ENCODE peak calls at places on chromosomes 11 and 22, in eight cellular contexts. H is colonic mucosa; K is prostate gland; D is CD8-positive, alpha-beta T cell; V is A549; O is left ventricle myocardium inferior; R is small intestine; J is brain microvascular endothelial cell. I is an unnamed sample.

GRCh38 chr22:23566716-23567475 is 13.2 kb downstream of the IGLL1 start:
- DNase-seq in J (no peak), D (no peak), R (no peak), K (no peak), V (no peak), O (no peak), H (no peak), I (no peak)

GRCh38 chr11:82831364-82831763 is 68.9 kb downstream of the PRCP start:
- DNase-seq in D (no peak), R (peak; percentile 65), V (no peak), J (no peak), H (no peak), O (no peak), K (no peak), I (no peak)

GRCh38 chr22:44341431-44342346 is 28.9 kb upstream of the SHISAL1 start:
- DNase-seq in V (no peak), O (no peak), H (no peak), D (no peak), J (no peak), K (peak; percentile 26), R (no peak), I (peak; percentile 37)

GRCh38 chr11:122715883-122716282 is 60.4 kb downstream of the UBASH3B start:
- DNase-seq in V (no peak), O (no peak), J (no peak), R (no peak), K (no peak), H (no peak), D (no peak), I (no peak)

GRCh38 chr11:11268706-11269105 is 84.3 kb downstream of the CSNK2A3 start:
- DNase-seq in D (no peak), H (no peak), R (no peak), V (no peak), J (no peak), K (no peak), O (no peak), I (no peak)

GRCh38 chr22:24801906-24802504 is 4.0 kb upstream of the SGSM1 start:
- DNase-seq in H (no peak), R (peak; percentile 70), J (no peak), K (no peak), O (no peak), V (no peak), D (no peak), I (no peak)

GRCh38 chr11:23236846-23237550 is 376.7 kb upstream of the CCDC179 start:
- DNase-seq in D (no peak), H (no peak), K (no peak), R (no peak), O (no peak), V (no peak), J (peak; percentile 36), I (no peak)

GRCh38 chr11:67484847-67485311 is 2.1 kb downstream of the AIP start:
- DNase-seq in O (no peak), H (peak; percentile 44), R (no peak), K (no peak), J (no peak), D (no peak), V (no peak), I (no peak)

GRCh38 chr22:17847360-17848078 is 73.2 kb upstream of the BID start:
- DNase-seq in R (no peak), H (no peak), J (no peak), D (no peak), V (no peak), O (no peak), K (no peak), I (no peak)

GRCh38 chr11:70471254-70471653 is 72.9 kb downstream of the CTTN start:
- DNase-seq in H (no peak), O (no peak), J (peak; percentile 28), D (no peak), R (no peak), K (no peak), V (peak; percentile 51), I (no peak)

GRCh38 chr11:102831709-102832492 is 11.5 kb downstream of the MMP3 start:
- DNase-seq in V (no peak), D (no peak), K (no peak), O (no peak), H (no peak), J (no peak), R (peak; percentile 66), I (no peak)
- H3K4me3 ChIP-seq in V (no peak overlapping the region), D (no peak overlapping the region), K (no peak overlapping the region), O (no peak overlapping the region), H (no peak overlapping the region), J (peak overlapping the region; percentile 47), R (no peak overlapping the region), I (peak overlapping the region; percentile 24)

DNA sequence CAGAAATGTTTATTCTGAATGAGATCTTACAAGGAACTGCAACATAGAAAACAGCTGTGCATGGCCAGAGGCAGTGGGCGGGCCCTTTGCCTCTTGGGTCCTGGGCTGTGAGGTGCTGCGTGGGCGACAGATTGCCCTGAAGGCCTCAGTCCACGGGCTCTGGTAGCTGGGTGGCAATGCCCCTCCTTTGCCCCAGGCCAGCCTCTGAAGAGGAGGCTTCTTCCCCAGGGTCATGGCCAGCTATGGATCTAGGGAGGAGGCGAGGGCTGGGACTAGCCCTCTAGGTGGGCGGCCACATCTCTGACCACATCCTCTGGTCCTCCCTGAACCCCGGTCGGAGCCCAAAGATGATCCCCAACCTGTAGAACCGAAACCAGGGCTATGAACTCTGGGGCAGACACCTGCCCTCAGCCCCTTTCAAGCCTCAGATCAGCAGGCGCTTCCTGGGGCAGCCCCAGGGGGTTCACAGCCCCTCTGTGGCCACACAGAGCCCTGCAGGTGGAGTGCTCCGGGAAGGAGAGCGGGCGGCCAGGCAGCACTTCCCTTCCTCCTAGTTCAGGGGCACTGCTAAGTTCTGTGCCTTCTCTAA is 6.6 kb upstream of the CDC42BPG start:
- DNase-seq in V (no peak), R (no peak), J (no peak), D (no peak), O (no peak), H (no peak), K (no peak), I (no peak)
- H3K4me3 ChIP-seq in V (no peak overlapping the region), R (no peak overlapping the region), J (no peak overlapping the region), D (no peak overlapping the region), O (no peak overlapping the region), H (no peak overlapping the region), K (no peak overlapping the region), I (no peak overlapping the region)

GRCh38 chr22:40679249-40679963 is at the start of gene MCHR1:
- DNase-seq in V (no peak), H (no peak), O (no peak), R (no peak), J (no peak), D (no peak), K (no peak), I (no peak)
- H3K4me3 ChIP-seq in V (no peak within 1 kb of the TSS), H (no peak within 1 kb of the TSS), O (peak within 1 kb of the TSS; percentile 53), R (no peak within 1 kb of the TSS), J (peak within 1 kb of the TSS; percentile 41), D (no peak within 1 kb of the TSS), K (no peak within 1 kb of the TSS), I (peak within 1 kb of the TSS; percentile 21)

GRCh38 chr11:86746509-86746908 is 53.8 kb upstream of the PRSS23 start:
- DNase-seq in R (no peak), V (no peak), O (no peak), K (no peak), D (no peak), H (no peak), J (no peak), I (no peak)

GRCh38 chr11:86748296-86748695 is 52.0 kb upstream of the PRSS23 start:
- DNase-seq in K (no peak), H (no peak), D (no peak), V (no peak), R (no peak), O (no peak), J (peak; percentile 61), I (peak; percentile 46)

GRCh38 chr11:86747801-86748200 is 52.5 kb upstream of the PRSS23 start:
- DNase-seq in V (no peak), O (no peak), R (no peak), K (no peak), J (no peak), D (no peak), H (no peak), I (no peak)

GRCh38 chr11:86749376-86749775 is 51.0 kb upstream of the PRSS23 start:
- DNase-seq in D (no peak), V (peak; percentile 67), R (no peak), K (no peak), H (no peak), J (no peak), O (no peak), I (no peak)

GRCh38 chr11:86749861-86750401 is 50.4 kb upstream of the PRSS23 start:
- DNase-seq in D (no peak), V (no peak), O (no peak), J (no peak), R (no peak), H (no peak), K (no peak), I (no peak)
- H3K4me3 ChIP-seq in D (no peak overlapping the region), V (no peak overlapping the region), O (no peak overlapping the region), J (no peak overlapping the region), R (no peak overlapping the region), H (no peak overlapping the region), K (no peak overlapping the region), I (no peak overlapping the region)

GRCh38 chr11:128262463-128263345 is 324.7 kb downstream of the ETS1 start:
- DNase-seq in R (no peak), K (no peak), J (no peak), V (no peak), D (no peak), H (no peak), O (no peak), I (no peak)
- H3K4me3 ChIP-seq in R (no peak overlapping the region), K (no peak overlapping the region), J (no peak overlapping the region), V (no peak overlapping the region), D (no peak overlapping the region), H (no peak overlapping the region), O (no peak overlapping the region), I (no peak overlapping the region)

DNA sequence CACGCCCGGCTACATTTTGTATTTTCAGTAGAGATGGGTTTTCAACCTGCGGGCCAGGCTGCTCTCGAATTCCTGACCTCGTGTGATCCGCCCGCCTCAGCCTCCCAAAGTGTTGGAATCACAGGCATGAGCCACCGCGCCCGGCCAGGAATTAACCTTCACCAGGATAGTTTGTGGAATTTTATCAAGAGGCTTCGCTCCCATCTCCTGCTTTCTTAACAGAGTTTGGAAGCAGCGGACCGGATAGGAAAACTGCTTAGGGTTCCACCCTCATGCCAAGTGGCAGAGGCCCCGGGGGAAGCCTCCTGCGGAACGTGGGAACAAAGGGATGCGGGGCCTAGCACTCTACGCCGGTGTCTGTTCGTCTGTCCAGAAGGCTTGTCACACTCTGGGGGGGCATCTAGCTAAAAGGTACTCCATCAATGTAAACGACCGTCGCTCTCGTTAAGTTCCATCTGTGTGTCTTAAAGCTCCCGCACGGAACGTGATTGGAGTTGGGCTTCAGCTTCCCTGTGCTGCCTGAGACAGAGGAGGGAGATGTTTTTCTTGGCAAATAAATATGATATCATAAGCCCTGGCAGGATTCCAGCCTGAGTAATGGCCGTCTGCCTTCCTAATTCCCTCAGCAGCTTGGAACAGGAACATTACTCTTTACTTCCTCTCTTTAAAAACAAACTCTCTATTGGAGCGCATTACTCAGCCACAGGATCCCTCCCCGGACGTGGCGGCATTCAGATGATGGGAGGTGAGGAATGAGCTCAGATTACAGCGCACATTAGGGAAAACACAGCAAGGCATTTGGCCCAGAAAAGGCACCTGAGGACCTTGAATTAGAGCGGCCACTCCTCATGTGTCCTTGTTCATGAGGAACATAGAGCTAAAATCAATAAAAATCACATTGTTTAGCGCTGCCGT is 230.2 kb downstream of the ST3GAL4 start:
- DNase-seq in O (peak; percentile 52), J (peak; percentile 97), D (no peak), V (peak; percentile 65), H (peak; percentile 56), K (peak; percentile 67), R (peak; percentile 6), I (peak; percentile 96)
- H3K4me3 ChIP-seq in O (peak overlapping the region; percentile 46), J (peak overlapping the region; percentile 35), D (no peak overlapping the region), V (no peak overlapping the region), H (no peak overlapping the region), K (no peak overlapping the region), R (no peak overlapping the region), I (peak overlapping the region; percentile 2)

I was measured in astrocyte of the spinal cord.